ENCODE peak calls at places on chromosome 7, in eight cellular contexts. A is cardiac fibroblast, V is progenitor cell of endocrine pancreas, C is RWPE1, T is fibroblast of lung, O is PC-3, I is H9, S is AG10803. J is an unnamed sample.

GRCh38 chr7:106425017-106425719 is 140.4 kb upstream of the NAMPT start:
- DNase-seq in V (no peak), O (peak), A (peak), T (peak), C (peak), S (peak), I (no peak), J (no peak)

GRCh38 chr7:132666076-132666775 is 90.0 kb upstream of the PLXNA4 start:
- DNase-seq in A (peak), T (peak), V (no peak), O (no peak), I (no peak), C (no peak), S (peak), J (no peak)

GRCh38 chr7:405489-406211 is 114.0 kb downstream of the PDGFA start:
- DNase-seq in T (no peak), V (no peak), I (peak), A (no peak), S (no peak), O (no peak), C (no peak), J (no peak)

GRCh38 chr7:2034291-2035201 is 198.2 kb downstream of the MAD1L1 start:
- DNase-seq in I (no peak), A (no peak), T (no peak), C (no peak), S (no peak), O (no peak), V (no peak), J (no peak)

GRCh38 chr7:102122026-102122425 is 164.6 kb upstream of the SH2B2 start:
- DNase-seq in I (no peak), S (peak), A (peak), V (no peak), C (peak), T (peak), O (peak), J (no peak)

GRCh38 chr7:149261829-149262617 is at the start of gene ZNF783:
- DNase-seq in T (peak), S (peak), O (peak), I (peak), A (peak), V (peak), C (peak), J (peak)

GRCh38 chr7:157809154-157809862 is 472.5 kb downstream of the DNAJB6 start:
- DNase-seq in S (no peak), C (no peak), O (no peak), A (no peak), T (no peak), I (no peak), V (no peak), J (no peak)

GRCh38 chr7:77425151-77426051 is 9.3 kb upstream of the GSAP start:
- DNase-seq in V (no peak), I (peak), C (peak), S (peak), T (peak), O (peak), A (peak), J (peak)

GRCh38 chr7:92797284-92797683 is 39.1 kb downstream of the CDK6 start:
- DNase-seq in O (no peak), T (no peak), C (no peak), A (peak), I (no peak), V (no peak), S (peak), J (no peak)

GRCh38 chr7:12370249-12370648 is 33.4 kb downstream of the VWDE start:
- DNase-seq in O (no peak), V (no peak), T (no peak), S (no peak), A (peak), C (no peak), I (no peak), J (no peak)

GRCh38 chr7:144787127-144787526 is 48.7 kb downstream of the TPK1 start:
- DNase-seq in S (no peak), C (no peak), T (no peak), I (no peak), V (no peak), O (peak), A (no peak), J (peak)
- TF ChIP-seq CTCF in S (no peak), C (no peak), T (no peak), I (peak), V (no peak), O (peak), A (no peak), J (peak)

GRCh38 chr7:152956006-152956405 is 196.5 kb downstream of the ACTR3B start:
- DNase-seq in A (no peak), S (no peak), C (no peak), O (no peak), T (no peak), V (no peak), I (peak), J (no peak)

DNA sequence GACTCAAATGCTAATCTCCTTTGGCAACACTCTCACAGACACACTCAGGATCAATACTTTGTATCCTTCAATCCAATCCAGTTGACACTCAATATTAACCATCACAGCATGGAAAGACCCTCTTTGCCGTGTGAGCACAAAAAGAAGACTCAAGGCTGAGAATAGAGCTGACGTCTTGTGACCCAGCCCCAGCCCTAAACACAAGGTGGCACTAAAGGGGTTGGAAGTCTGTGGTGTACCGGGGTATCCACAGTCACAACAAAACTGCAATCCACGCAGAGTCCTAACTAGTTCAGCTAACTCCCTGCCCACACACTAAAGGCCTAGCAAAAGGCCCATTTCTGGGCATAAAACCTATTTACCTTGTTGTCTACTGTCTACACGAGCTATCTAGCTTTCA is 200.1 kb downstream of the ACTR3B start:
- DNase-seq in A (no peak), O (no peak), I (peak), S (no peak), V (no peak), C (no peak), T (no peak), J (peak)
- TF ChIP-seq CTCF in A (no peak), O (no peak), I (peak), S (no peak), V (no peak), C (no peak), T (no peak), J (no peak)

GRCh38 chr7:116161733-116162132 is 48.6 kb upstream of the TES start:
- DNase-seq in O (no peak), A (no peak), I (peak), T (no peak), C (no peak), S (peak), V (no peak), J (no peak)

GRCh38 chr7:116165717-116166116 is 44.6 kb upstream of the TES start:
- DNase-seq in O (no peak), I (no peak), V (no peak), A (no peak), S (no peak), T (no peak), C (no peak), J (no peak)

GRCh38 chr7:116164552-116164951 is 45.8 kb upstream of the TES start:
- DNase-seq in T (peak), I (no peak), C (no peak), V (no peak), A (peak), O (no peak), S (peak), J (no peak)

GRCh38 chr7:116162236-116162635 is 48.1 kb upstream of the TES start:
- DNase-seq in T (no peak), S (no peak), C (no peak), A (no peak), V (no peak), O (no peak), I (no peak), J (no peak)

GRCh38 chr7:116162992-116163391 is 47.3 kb upstream of the TES start:
- DNase-seq in A (no peak), S (no peak), V (no peak), O (peak), T (no peak), I (no peak), C (no peak), J (no peak)
- TF ChIP-seq CTCF in A (no peak), S (no peak), V (no peak), O (peak), T (no peak), I (peak), C (no peak), J (no peak)

GRCh38 chr7:99385564-99385963 is 11.0 kb downstream of the ARPC1B start:
- DNase-seq in T (no peak), I (no peak), C (no peak), S (no peak), O (no peak), V (no peak), A (no peak), J (no peak)

GRCh38 chr7:99384523-99384922 is 10.0 kb downstream of the ARPC1B start:
- DNase-seq in A (no peak), C (no peak), V (no peak), T (no peak), S (no peak), I (no peak), O (no peak), J (no peak)

GRCh38 chr7:99387912-99388311 is 13.4 kb downstream of the ARPC1B start:
- DNase-seq in V (no peak), C (no peak), O (no peak), A (no peak), S (no peak), T (no peak), I (no peak), J (no peak)

GRCh38 chr7:99383791-99384370 is 9.4 kb downstream of the ARPC1B start:
- DNase-seq in T (no peak), C (no peak), A (no peak), I (no peak), S (no peak), V (no peak), O (no peak), J (no peak)

DNA sequence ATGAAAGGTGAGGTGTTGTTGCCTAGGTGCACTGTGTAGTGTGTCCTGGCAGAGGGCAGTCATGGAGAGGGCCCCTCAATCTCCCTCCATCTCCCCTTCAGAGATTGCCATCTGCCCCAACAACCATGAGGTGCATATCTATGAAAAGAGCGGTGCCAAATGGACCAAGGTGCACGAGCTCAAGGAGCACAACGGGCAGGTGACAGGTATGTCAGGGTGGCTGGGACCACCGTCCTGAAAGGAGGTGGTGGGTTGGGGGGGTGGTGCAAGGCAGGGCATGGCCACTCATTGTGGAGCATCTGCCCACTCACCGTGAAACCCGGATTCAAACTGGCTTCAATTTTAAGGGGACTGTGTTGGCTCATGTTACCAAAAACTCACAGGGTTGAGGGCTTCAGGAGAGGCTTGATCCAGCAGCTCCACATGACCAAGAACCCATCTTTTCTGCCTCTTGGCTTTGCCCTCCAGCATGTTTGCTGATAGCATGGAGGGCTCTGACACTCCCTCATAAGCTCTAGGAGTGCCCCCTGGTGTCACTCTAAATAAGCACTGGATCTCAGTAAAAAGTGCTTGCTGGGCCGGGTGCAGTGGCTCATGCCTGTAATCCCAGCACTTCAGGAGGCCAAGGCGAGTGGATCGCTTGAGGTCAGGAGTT is 12.2 kb downstream of the ARPC1B start:
- DNase-seq in C (no peak), O (peak), T (peak), I (no peak), S (peak), A (peak), V (no peak), J (no peak)
- TF ChIP-seq CTCF in C (no peak), O (peak), T (peak), I (peak), S (peak), A (peak), V (no peak), J (no peak)

GRCh38 chr7:95865716-95866371 is 93.5 kb downstream of the DYNC1I1 start:
- DNase-seq in V (no peak), A (peak), T (peak), C (no peak), S (peak), O (peak), I (peak), J (no peak)
- TF ChIP-seq CTCF in V (peak), A (peak), T (peak), C (no peak), S (peak), O (peak), I (peak), J (no peak)

DNA sequence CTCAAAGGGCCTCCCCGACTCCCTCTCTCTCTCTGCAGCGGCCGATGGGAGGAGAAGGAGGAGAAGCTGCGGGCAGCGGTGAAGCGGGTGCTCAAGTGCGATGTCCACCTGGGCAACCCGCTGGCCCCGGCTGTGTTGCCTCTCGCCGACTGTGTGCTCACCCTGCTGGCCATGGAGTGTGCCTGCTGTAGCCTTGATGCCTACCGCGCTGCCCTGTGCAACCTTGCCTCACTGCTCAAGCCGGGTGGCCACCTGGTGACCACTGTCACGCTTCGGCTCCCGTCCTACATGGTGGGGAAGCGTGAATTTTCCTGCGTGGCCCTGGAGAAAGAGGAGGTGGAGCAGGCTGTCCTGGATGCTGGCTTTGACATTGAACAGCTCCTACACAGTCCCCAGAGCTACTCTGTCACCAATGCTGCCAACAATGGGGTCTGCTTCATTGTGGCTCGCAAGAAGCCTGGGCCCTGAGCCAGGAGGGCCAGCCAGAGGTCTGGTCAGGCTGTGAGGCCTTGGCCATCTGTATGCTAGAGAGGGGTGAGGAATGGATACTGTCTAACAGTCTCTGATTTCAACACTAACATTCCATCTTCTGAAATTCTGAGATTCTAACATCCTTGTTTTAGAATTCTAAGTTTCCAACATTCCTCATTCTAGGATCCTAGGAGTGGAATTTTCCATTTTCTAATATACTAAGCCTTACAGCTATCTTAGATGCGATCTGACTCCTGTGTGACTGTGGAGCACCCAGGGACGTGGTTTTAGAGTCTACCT is 3.6 kb downstream of the INMT start:
- DNase-seq in I (no peak), T (peak), S (peak), O (no peak), A (no peak), V (no peak), C (no peak), J (no peak)
- TF ChIP-seq CTCF in I (no peak), T (peak), S (no peak), O (no peak), A (no peak), V (no peak), C (no peak), J (no peak)